ENCODE peak calls at places on chromosomes 6 and 20, in five cellular contexts. O is MM.1S, M is neural progenitor cell, N is HCT116, V is SK-N-SH. J is an unnamed sample.

GRCh38 chr20:52804455-52804966 is 167.6 kb upstream of the TSHZ2 start:
- DNase-seq in V (no peak), M (no peak), O (no peak), N (no peak), J (no peak)

GRCh38 chr6:3906191-3907019 is 57.2 kb downstream of the FAM50B start:
- DNase-seq in O (no peak), M (peak), V (no peak), N (no peak), J (no peak)

GRCh38 chr20:438581-439469 is 23.5 kb downstream of the TBC1D20 start:
- DNase-seq in V (no peak), O (peak), N (no peak), M (no peak), J (no peak)

GRCh38 chr6:82840571-82840970 is 225.1 kb downstream of the UBE3D start:
- DNase-seq in N (no peak), M (no peak), V (no peak), O (no peak), J (peak)

GRCh38 chr6:157054531-157054979 is 268.8 kb downstream of the TMEM242 start:
- DNase-seq in O (no peak), N (no peak), M (no peak), V (no peak), J (no peak)

GRCh38 chr6:105798057-105798456 is 288.1 kb upstream of the PRDM1 start:
- DNase-seq in V (no peak), O (no peak), N (no peak), M (no peak), J (no peak)

GRCh38 chr20:33945391-33946079 is 48.2 kb upstream of the RALY start:
- DNase-seq in N (no peak), V (no peak), M (no peak), O (no peak), J (peak)

GRCh38 chr6:155327326-155328073 is 13.2 kb upstream of the TFB1M start:
- DNase-seq in M (peak), V (peak), N (peak), O (peak), J (peak)

GRCh38 chr6:147651249-147652063 is 143.0 kb downstream of the SAMD5 start:
- DNase-seq in O (no peak), V (no peak), M (peak), N (no peak), J (peak)

DNA sequence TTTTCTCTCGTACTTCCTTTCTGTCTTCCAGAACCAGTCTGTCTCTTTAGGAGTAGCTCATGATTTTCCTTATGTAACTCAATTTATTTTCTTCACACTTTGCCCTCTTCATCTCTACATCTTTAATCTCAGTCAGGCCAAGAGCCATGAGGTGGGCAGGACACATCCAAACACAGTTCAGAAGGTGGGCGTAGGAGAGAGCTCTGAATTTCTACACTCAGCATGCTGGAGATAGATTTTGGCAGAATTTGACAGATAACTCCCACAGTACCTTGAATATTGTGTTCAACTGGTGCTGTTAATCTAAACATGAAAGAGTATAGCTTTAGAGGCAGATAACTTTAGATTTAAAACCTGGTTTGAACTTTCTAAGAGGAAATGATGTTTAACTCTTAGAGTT is 23.8 kb upstream of the ZBTB24 start:
- DNase-seq in N (no peak), M (no peak), O (no peak), V (no peak), J (no peak)
- H3K9ac ChIP-seq in N (no peak), M (no peak), O (no peak), V (no peak), J (no peak)

DNA sequence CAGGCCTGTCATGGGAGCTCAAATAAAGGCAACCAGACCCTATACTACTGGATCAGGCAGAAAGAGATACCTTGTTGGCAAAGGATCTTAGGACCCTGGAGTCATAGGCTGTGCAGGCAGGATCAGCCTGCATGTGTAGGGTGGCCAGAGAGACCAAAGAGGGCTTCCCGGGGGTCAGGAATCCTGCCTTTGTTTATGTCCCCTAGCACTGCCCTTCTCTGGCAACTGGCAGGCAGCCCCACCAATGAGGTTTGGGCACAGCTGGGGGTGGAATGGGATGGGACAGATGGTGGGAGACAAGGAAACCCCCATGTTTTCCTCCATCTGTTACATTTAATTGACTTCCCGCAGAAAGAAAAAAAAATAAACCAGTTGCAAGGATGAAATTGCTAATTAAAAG is 27.5 kb downstream of the CD40 start:
- DNase-seq in N (no peak), M (peak), O (no peak), V (no peak), J (no peak)
- TF ChIP-seq EZH2phosphoT487 in N (no peak), M (no peak), O (no peak), V (no peak), J (no peak)

GRCh38 chr20:63790572-63791168 is 40.4 kb downstream of the ZBTB46 start:
- DNase-seq in V (no peak), N (no peak), O (no peak), M (no peak), J (no peak)
- TF ChIP-seq CTCF in V (no peak), N (no peak), O (no peak), M (no peak), J (no peak)

GRCh38 chr6:119152187-119152586 is 73.7 kb upstream of the FAM184A start:
- DNase-seq in N (no peak), M (no peak), V (no peak), O (no peak), J (no peak)
- H3K9ac ChIP-seq in N (no peak), M (no peak), V (no peak), O (no peak), J (no peak)

DNA sequence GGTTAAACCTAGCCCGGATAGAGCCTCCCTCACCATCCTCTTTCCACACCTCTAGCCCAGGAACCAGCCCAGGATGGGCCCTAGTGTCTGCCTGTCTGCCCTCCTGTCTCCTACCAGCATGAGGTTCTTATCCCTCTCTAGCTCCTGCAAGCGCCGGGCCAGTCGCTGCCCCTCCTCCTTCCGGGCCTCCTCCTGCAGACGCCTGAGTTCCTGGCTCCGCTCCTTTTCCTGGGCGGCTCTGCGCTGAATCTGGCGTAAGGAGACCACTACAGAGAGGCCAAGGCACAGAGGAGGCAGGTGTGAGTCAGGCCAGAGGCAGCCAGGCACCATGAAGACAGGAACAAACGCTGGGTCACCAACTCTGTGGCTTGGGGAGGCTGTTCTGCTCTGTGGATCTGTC is 4.3 kb upstream of the PSORS1C2 start:
- DNase-seq in V (no peak), M (peak), O (no peak), N (no peak), J (no peak)
- TF ChIP-seq EZH2phosphoT487 in V (no peak), M (no peak), O (no peak), N (no peak), J (no peak)

GRCh38 chr6:68445926-68446325 is 189.2 kb upstream of the ADGRB3 start:
- DNase-seq in N (no peak), V (no peak), M (no peak), O (no peak), J (no peak)

GRCh38 chr6:68447112-68447511 is 188.0 kb upstream of the ADGRB3 start:
- DNase-seq in N (no peak), O (no peak), M (no peak), V (no peak), J (no peak)

GRCh38 chr6:68443704-68444103 is 191.4 kb upstream of the ADGRB3 start:
- DNase-seq in M (no peak), V (no peak), N (no peak), O (no peak), J (no peak)
- TF ChIP-seq CTCF in M (peak), V (no peak), N (no peak), O (no peak), J (peak)

GRCh38 chr6:161436106-161436876 is 162.4 kb upstream of the AGPAT4 start:
- DNase-seq in O (no peak), V (no peak), M (no peak), N (no peak), J (no peak)

GRCh38 chr6:161437851-161438250 is 164.0 kb upstream of the AGPAT4 start:
- DNase-seq in M (no peak), N (no peak), O (no peak), V (no peak), J (peak)

GRCh38 chr6:161439093-161439492 is 165.2 kb upstream of the AGPAT4 start:
- DNase-seq in O (no peak), V (no peak), M (no peak), N (peak), J (peak)

GRCh38 chr6:161440299-161440698 is 166.4 kb upstream of the AGPAT4 start:
- DNase-seq in M (no peak), O (no peak), V (no peak), N (no peak), J (no peak)

GRCh38 chr6:161438430-161439030 is 164.7 kb upstream of the AGPAT4 start:
- DNase-seq in V (no peak), O (no peak), N (no peak), M (no peak), J (no peak)
- H3K9ac ChIP-seq in V (peak), O (no peak), N (peak), M (no peak), J (peak)

GRCh38 chr20:41476013-41476441 is 109.4 kb upstream of the EMILIN3 start:
- DNase-seq in M (no peak), N (no peak), V (no peak), O (no peak), J (peak)
- TF ChIP-seq EZH2phosphoT487 in M (no peak), N (no peak), V (no peak), O (no peak), J (no peak)

GRCh38 chr6:110949679-110950285 is 8.7 kb upstream of the GTF3C6 start:
- DNase-seq in V (peak), N (peak), O (peak), M (no peak), J (peak)
- TF ChIP-seq CTCF in V (peak), N (peak), O (peak), M (peak), J (peak)